ENCODE peak calls at places on chromosome 19, in five cellular contexts. Z is fibroblast of pulmonary artery, L is non-pigmented ciliary epithelial cell, U is nephron progenitor cell, K is left colon. H is an unnamed sample.

GRCh38 chr19:29478578-29479565 is 46.9 kb upstream of the VSTM2B start:
- DNase-seq in Z (no peak), L (no peak), U (peak), K (no peak), H (no peak)

GRCh38 chr19:16228637-16229321 is 31.1 kb downstream of the AP1M1 start:
- DNase-seq in Z (no peak), L (no peak), U (no peak), K (no peak), H (no peak)

GRCh38 chr19:16626796-16627193 is 1.2 kb downstream of the MED26 start:
- DNase-seq in Z (no peak), L (no peak), U (peak), K (no peak), H (no peak)

GRCh38 chr19:8899356-8899755 is 67.2 kb downstream of the MBD3L1 start:
- DNase-seq in Z (no peak), L (no peak), U (no peak), K (no peak), H (no peak)

GRCh38 chr19:23116802-23117571 is at the start of gene ZNF730:
- DNase-seq in Z (peak), L (peak), U (peak), K (peak), H (peak)

GRCh38 chr19:23415561-23416191 is 20.4 kb upstream of the ZNF91 start:
- DNase-seq in Z (peak), L (no peak), U (peak), K (peak), H (no peak)

GRCh38 chr19:8641908-8642547 is 11.6 kb downstream of the NFILZ start:
- DNase-seq in Z (peak), L (no peak), U (no peak), K (no peak), H (no peak)

GRCh38 chr19:33302974-33303790 is 848 bp upstream of the CEBPA start:
- DNase-seq in Z (peak), L (peak), U (peak), K (peak), H (no peak)

GRCh38 chr19:13633522-13633922 is 127.2 kb upstream of the CACNA1A start:
- DNase-seq in Z (no peak), L (no peak), U (no peak), K (no peak), H (no peak)

GRCh38 chr19:19067276-19068072 is 3.7 kb downstream of the SLC25A42 start:
- DNase-seq in Z (peak), L (no peak), U (no peak), K (no peak), H (no peak)

GRCh38 chr19:58455306-58455705 is 3.9 kb downstream of the ZNF324B start:
- DNase-seq in Z (no peak), L (no peak), U (no peak), K (no peak), H (no peak)

GRCh38 chr19:18053571-18054219 is 33.0 kb downstream of the IL12RB1 start:
- DNase-seq in Z (peak), L (peak), U (no peak), K (no peak), H (no peak)

GRCh38 chr19:28705008-28705407 is 507.9 kb downstream of the UQCRFS1 start:
- DNase-seq in Z (peak), L (peak), U (no peak), K (no peak), H (no peak)

GRCh38 chr19:19805480-19805879 is 16.1 kb downstream of the ZNF506 start:
- DNase-seq in Z (no peak), L (no peak), U (no peak), K (no peak), H (no peak)

GRCh38 chr19:18263324-18264215 is 10.7 kb downstream of the IQCN start:
- DNase-seq in Z (no peak), L (no peak), U (no peak), K (no peak), H (no peak)

GRCh38 chr19:2382530-2383222 is 22.6 kb downstream of the TMPRSS9 start:
- DNase-seq in Z (no peak), L (no peak), U (no peak), K (no peak), H (no peak)

GRCh38 chr19:56097776-56098175 is 23.3 kb downstream of the ZNF787 start:
- DNase-seq in Z (no peak), L (no peak), U (no peak), K (no peak), H (no peak)

GRCh38 chr19:49435670-49436069 is 5.7 kb downstream of the SLC17A7 start:
- DNase-seq in Z (no peak), L (no peak), U (no peak), K (no peak), H (no peak)

GRCh38 chr19:55250262-55251036 is 8.4 kb downstream of the PPP6R1 start:
- DNase-seq in Z (no peak), L (no peak), U (peak), K (no peak), H (no peak)

GRCh38 chr19:42251572-42251990 is 3.3 kb downstream of the ERF start:
- DNase-seq in Z (no peak), L (no peak), U (no peak), K (no peak), H (no peak)

GRCh38 chr19:2528543-2529173 is 52.7 kb downstream of the GADD45B start:
- DNase-seq in Z (no peak), L (no peak), U (no peak), K (no peak), H (no peak)

H was measured in T-helper 9 cell.